ENCODE peak calls at places on chromosomes 16 and 17, in eight cellular contexts. E is transverse colon, V is stomach, C is HepG2, O is GM12878, S is sigmoid colon, B is esophagus muscularis mucosa, K is SK-N-SH. L is an unnamed sample.

GRCh38 chr17:81924557-81925532 is 2.7 kb downstream of the MAFG start:
- DNase-seq in E (no peak), V (no peak), C (peak; percentile 56), O (no peak), S (no peak), B (no peak), K (no peak), L (no peak)

GRCh38 chr16:83898463-83899271 is at the start of gene MLYCD:
- DNase-seq in E (peak; percentile 90), V (peak; percentile 94), C (peak; percentile 76), O (no peak), S (peak; percentile 95), B (peak; percentile 97), K (peak; percentile 98), L (peak; percentile 89)

GRCh38 chr16:68374251-68374805 is 63.5 kb downstream of the PRMT7 start:
- DNase-seq in E (no peak), V (no peak), C (no peak), O (no peak), S (no peak), B (no peak), K (no peak), L (no peak)

GRCh38 chr16:54070944-54071343 is 215.6 kb downstream of the IRX3 start:
- DNase-seq in E (no peak), V (no peak), C (no peak), O (peak; percentile 3), S (no peak), B (no peak), K (no peak), L (no peak)

GRCh38 chr16:88685156-88686061 is 898 bp downstream of the SNAI3 start:
- DNase-seq in E (peak; percentile 50), V (no peak), C (no peak), O (no peak), S (no peak), B (no peak), K (peak; percentile 79), L (no peak)

GRCh38 chr17:32588982-32589381 is 102.2 kb downstream of the CDK5R1 start:
- DNase-seq in E (no peak), V (no peak), C (peak; percentile 11), O (no peak), S (no peak), B (no peak), K (peak; percentile 23), L (no peak)

GRCh38 chr16:23052908-23053580 is 96.2 kb downstream of the USP31 start:
- DNase-seq in E (no peak), V (no peak), C (no peak), O (no peak), S (no peak), B (no peak), K (no peak), L (no peak)

GRCh38 chr16:51629602-51630001 is 478.5 kb upstream of the SALL1 start:
- DNase-seq in E (no peak), V (no peak), C (no peak), O (no peak), S (no peak), B (no peak), K (no peak), L (no peak)

GRCh38 chr17:59300941-59301340 is 30.5 kb upstream of the YPEL2 start:
- DNase-seq in E (no peak), V (no peak), C (no peak), O (no peak), S (no peak), B (no peak), K (no peak), L (no peak)

GRCh38 chr17:66637491-66637890 is 197.4 kb upstream of the CACNG5 start:
- DNase-seq in E (no peak), V (no peak), C (no peak), O (no peak), S (no peak), B (no peak), K (no peak), L (no peak)

GRCh38 chr17:39782481-39782880 is 44.7 kb downstream of the GRB7 start:
- DNase-seq in E (no peak), V (no peak), C (no peak), O (no peak), S (no peak), B (no peak), K (no peak), L (no peak)

GRCh38 chr16:81650982-81651562 is 128.0 kb upstream of the PLCG2 start:
- DNase-seq in E (peak; percentile 70), V (peak; percentile 50), C (no peak), O (no peak), S (peak; percentile 95), B (no peak), K (no peak), L (no peak)

GRCh38 chr17:39174907-39175694 is 9.1 kb upstream of the ARL5C start:
- DNase-seq in E (peak; percentile 78), V (peak; percentile 81), C (peak; percentile 65), O (no peak), S (peak; percentile 90), B (no peak), K (peak; percentile 93), L (peak; percentile 91)

GRCh38 chr16:57728336-57729181 is 7.0 kb upstream of the KATNB1 start:
- DNase-seq in E (no peak), V (no peak), C (no peak), O (no peak), S (no peak), B (no peak), K (no peak), L (no peak)

GRCh38 chr16:1300664-1301476 is 8.6 kb upstream of the UBE2I start:
- DNase-seq in E (peak; percentile 84), V (peak; percentile 80), C (peak; percentile 55), O (no peak), S (no peak), B (no peak), K (peak; percentile 91), L (no peak)

GRCh38 chr16:57123216-57123968 is 31.0 kb downstream of the CPNE2 start:
- DNase-seq in E (no peak), V (no peak), C (no peak), O (no peak), S (no peak), B (no peak), K (no peak), L (no peak)

GRCh38 chr17:1110524-1110843 is 69.3 kb downstream of the ABR start:
- DNase-seq in E (no peak), V (no peak), C (no peak), O (no peak), S (no peak), B (no peak), K (no peak), L (no peak)

GRCh38 chr16:13873835-13874438 is 46.0 kb upstream of the ERCC4 start:
- DNase-seq in E (no peak), V (no peak), C (peak; percentile 60), O (no peak), S (no peak), B (no peak), K (peak; percentile 41), L (no peak)

GRCh38 chr17:8420041-8420934 is 15.4 kb upstream of the NDEL1 start:
- DNase-seq in E (peak; percentile 71), V (peak; percentile 94), C (peak; percentile 97), O (no peak), S (peak; percentile 72), B (no peak), K (peak; percentile 72), L (no peak)

GRCh38 chr17:17313350-17313991 is 10.3 kb downstream of the NT5M start:
- DNase-seq in E (peak; percentile 70), V (peak; percentile 70), C (peak; percentile 67), O (no peak), S (peak; percentile 55), B (no peak), K (peak; percentile 45), L (no peak)
- TF ChIP-seq POLR2AphosphoS5 in E (no peak), V (no peak), C (no peak), O (no peak), S (no peak), B (no peak), K (no peak), L (no peak)

DNA sequence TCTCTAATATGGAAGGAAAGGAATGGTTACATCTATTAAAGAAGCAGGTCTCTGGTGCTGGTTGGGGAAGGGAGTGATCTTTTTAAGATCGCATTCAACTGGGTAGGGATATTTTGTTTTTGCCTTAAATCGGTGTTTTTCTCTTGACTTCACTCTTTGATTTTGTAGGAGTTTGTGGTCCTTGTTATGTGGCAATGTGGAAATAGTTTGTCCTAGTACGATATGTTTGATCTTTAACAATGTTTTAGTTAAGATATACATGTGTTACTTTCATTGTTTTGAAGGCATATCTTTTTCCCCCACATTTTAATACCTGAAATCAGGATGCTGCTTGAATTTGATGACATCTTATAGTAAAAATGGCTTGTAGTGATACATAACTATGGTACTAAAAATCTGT is 8.7 kb downstream of the GGNBP2 start:
- DNase-seq in E (no peak), V (no peak), C (no peak), O (no peak), S (no peak), B (no peak), K (no peak), L (no peak)
- H3K9me3 ChIP-seq in E (no peaks in the 10 kb centered on the region), V (no peaks in the 10 kb centered on the region), C (no peaks in the 10 kb centered on the region), O (no peaks in the 10 kb centered on the region), S (no peaks in the 10 kb centered on the region), B (no peaks in the 10 kb centered on the region), K (no peaks in the 10 kb centered on the region), L (no peaks in the 10 kb centered on the region)

DNA sequence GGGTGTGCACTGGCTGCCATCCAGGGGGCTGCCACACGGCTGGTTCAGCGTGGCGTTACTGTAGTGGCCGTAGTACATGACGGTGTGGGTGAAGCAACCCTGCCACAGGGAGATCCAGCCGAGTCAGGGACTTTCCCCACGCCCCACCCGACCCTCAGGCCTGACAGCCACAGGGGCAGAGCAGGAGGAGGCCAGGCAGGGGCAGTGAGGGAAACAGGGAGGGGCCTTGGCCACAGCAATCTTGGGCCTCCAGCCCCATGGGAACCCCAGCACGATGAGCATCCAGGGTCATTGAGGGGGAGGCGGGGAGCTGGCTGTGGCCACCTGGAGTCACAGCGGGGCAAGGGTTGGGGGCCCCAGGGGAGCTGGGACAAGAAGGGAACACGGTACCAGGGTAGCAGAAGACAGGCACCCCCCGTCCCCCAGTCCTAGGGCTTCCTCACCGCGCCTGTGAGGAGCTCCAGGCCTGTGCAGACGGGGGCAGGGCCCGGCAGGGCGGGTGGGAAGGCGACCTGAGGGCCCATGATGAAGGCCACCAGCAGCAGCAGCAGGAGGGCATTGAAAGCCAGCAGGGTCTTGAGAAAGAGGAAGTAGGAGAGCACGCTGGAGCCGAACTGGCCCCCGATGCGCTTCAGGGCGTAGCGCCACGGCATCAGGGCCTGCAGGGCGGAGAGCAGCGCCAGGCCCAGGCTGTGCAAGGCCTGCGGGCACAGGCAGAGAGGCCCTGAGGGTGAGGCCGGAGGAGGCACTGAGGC is 4.3 kb downstream of the TMC6 start:
- DNase-seq in E (peak; percentile 57), V (no peak), C (no peak), O (no peak), S (no peak), B (no peak), K (no peak), L (no peak)
- TF ChIP-seq EP300 in E (no peak), V (no peak), C (no peak), O (no peak), S (no peak), B (no peak), K (no peak), L (no peak)

DNA sequence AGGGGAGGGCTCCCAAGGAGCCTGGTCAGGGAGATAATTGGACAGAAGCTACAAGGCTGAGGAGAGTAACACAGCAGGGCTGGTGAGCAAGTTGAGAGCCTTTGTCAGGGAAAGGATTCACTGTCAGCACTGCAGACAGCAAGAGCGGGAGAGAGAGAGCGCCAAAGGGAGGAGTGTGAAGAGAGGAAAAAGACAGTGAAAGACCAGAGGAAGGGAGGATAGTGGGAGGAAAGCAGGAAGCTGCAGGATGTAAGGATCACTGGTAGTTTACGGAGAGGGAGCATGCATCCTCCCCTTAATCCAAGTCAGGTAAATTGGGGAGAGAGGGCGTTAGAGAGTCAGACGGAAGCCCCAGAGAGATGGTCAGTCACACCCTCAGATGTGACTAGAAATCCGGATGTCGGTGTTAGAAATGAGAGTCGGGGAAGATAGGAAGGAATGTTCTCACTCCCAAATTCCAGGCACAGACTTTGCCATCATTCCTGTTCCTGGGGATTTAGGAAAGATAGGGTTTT is 13.8 kb upstream of the SPOP start:
- DNase-seq in E (no peak), V (no peak), C (no peak), O (no peak), S (peak; percentile 73), B (no peak), K (no peak), L (no peak)
- TF ChIP-seq POLR2AphosphoS5 in E (no peak), V (no peak), C (no peak), O (no peak), S (peak; percentile 10), B (peak; percentile 19), K (no peak), L (no peak)

L was measured in suprapubic skin.